ENCODE peak calls at places on chromosome 20, in six cellular contexts. N is H9, C is astrocyte, O is sigmoid colon, I is MM.1S, J is NB4. A is an unnamed sample.

GRCh38 chr20:5688431-5688972 is 61.7 kb upstream of the SHLD1 start:
- DNase-seq in N (no peak), C (no peak), O (no peak), I (no peak), J (peak), A (peak)

GRCh38 chr20:37356961-37357371 is 11.0 kb downstream of the SRC start:
- DNase-seq in N (no peak), C (no peak), O (peak), I (no peak), J (peak), A (no peak)

GRCh38 chr20:60365063-60365640 is 406.9 kb downstream of the CDH26 start:
- DNase-seq in N (peak), C (no peak), O (no peak), I (no peak), J (peak), A (no peak)

GRCh38 chr20:50191566-50192363 is 1.1 kb downstream of the CEBPB start:
- DNase-seq in N (peak), C (peak), O (peak), I (peak), J (peak), A (no peak)

GRCh38 chr20:36538026-36538764 is 3.1 kb upstream of the MYL9 start:
- DNase-seq in N (no peak), C (peak), O (peak), I (no peak), J (no peak), A (no peak)

GRCh38 chr20:56788671-56789610 is 159.8 kb downstream of the TFAP2C start:
- DNase-seq in N (no peak), C (no peak), O (no peak), I (no peak), J (no peak), A (no peak)

GRCh38 chr20:43389839-43390626 is 67.7 kb upstream of the SRSF6 start:
- DNase-seq in N (peak), C (no peak), O (no peak), I (no peak), J (peak), A (no peak)

GRCh38 chr20:50855498-50856474 is 60.9 kb downstream of the BCAS4 start:
- DNase-seq in N (peak), C (no peak), O (no peak), I (no peak), J (no peak), A (no peak)

GRCh38 chr20:25848222-25848621 is 151.6 kb upstream of the ZNF337 start:
- DNase-seq in N (no peak), C (no peak), O (peak), I (no peak), J (no peak), A (peak)

GRCh38 chr20:64079273-64080012 is at the start of gene RGS19:
- DNase-seq in N (peak), C (peak), O (peak), I (peak), J (peak), A (peak)

GRCh38 chr20:36632487-36633284 is 13.3 kb downstream of the SLA2 start:
- DNase-seq in N (peak), C (no peak), O (no peak), I (no peak), J (peak), A (no peak)

GRCh38 chr20:10171864-10172751 is 46.5 kb upstream of the SNAP25 start:
- DNase-seq in N (peak), C (peak), O (peak), I (no peak), J (peak), A (peak)

GRCh38 chr20:19975901-19976300 is 41.3 kb upstream of the NAA20 start:
- DNase-seq in N (no peak), C (peak), O (no peak), I (no peak), J (no peak), A (no peak)

GRCh38 chr20:56412949-56413348 is 889 bp downstream of the CASS4 start:
- DNase-seq in N (no peak), C (no peak), O (no peak), I (no peak), J (no peak), A (no peak)

GRCh38 chr20:49631856-49632418 is 64.0 kb upstream of the PTGIS start:
- DNase-seq in N (peak), C (no peak), O (no peak), I (no peak), J (no peak), A (no peak)

DNA sequence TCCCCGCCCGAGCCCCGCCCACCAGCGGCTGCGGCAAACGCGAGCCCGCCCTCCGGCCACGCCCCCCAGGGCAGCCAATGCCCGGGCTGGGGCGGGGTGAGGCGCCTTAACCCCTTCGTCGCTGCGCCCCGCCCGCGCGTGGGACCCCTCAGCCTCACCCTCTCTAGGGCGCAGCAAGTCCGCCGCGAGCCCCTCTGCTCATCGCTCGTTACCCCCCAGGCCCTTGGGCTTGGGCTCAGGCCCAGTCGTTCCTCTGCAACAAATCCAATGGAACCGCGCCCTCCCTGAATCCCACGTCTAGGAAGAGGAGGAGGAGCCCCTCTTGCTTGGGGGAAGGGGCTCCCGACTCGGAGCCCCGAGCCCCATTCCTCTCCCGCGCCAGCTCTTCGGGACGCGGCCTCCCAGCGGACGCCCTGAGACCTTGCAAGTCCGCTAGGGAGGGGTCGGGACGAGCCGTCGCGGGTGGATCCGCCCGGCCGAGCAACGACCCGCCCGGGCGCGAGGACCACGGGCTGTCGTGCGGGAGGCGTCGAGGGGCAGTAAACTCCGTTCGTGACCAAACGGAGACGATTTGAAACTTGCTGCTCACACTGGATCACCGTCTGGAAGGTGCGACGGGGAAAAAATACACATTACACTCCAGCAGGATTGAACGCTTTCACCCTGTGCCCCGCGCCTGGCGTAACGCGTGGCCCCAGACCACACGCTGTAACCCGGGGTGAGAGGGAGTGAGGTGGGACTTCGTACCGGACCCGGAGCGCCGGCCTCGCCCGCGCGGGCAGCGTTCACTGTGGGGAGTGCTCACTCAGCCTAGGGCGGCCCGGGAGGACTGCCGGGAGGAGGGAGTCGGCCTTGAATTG is 463 bp upstream of the LZTS3 start:
- DNase-seq in N (peak), C (peak), O (peak), I (peak), J (peak), A (peak)
- TF ChIP-seq CTCF in N (peak), C (no peak), O (peak), I (peak), J (no peak), A (peak)

GRCh38 chr20:40970218-40970617 is 58.4 kb upstream of the TOP1 start:
- DNase-seq in N (peak), C (no peak), O (peak), I (no peak), J (no peak), A (no peak)
- TF ChIP-seq CTCF in N (peak), C (no peak), O (no peak), I (no peak), J (no peak), A (no peak)

GRCh38 chr20:3622411-3622810 is 40.8 kb downstream of the GFRA4 start:
- DNase-seq in N (no peak), C (no peak), O (no peak), I (no peak), J (no peak), A (no peak)

GRCh38 chr20:3616250-3616649 is 46.9 kb downstream of the GFRA4 start:
- DNase-seq in N (peak), C (peak), O (no peak), I (no peak), J (no peak), A (no peak)

DNA sequence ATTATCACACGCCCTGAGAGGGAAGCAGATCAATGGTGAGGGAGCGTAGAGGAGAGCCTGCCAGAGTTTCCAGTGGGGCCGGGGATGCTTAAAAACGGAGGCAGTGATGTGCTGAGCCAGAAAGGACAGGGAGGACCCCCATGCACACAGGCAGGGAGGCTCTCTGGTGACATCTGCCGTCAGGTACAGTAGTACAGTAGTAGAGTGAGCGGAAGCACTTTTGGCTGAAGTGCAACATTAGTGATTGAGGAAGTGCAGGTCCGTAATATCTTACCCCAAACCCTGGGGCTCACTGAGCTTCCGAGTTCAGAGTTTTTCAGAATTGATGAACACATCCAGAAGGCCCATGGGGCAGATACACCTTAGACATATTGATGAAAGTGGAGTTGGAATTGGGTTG is 42.1 kb downstream of the GFRA4 start:
- DNase-seq in N (peak), C (no peak), O (no peak), I (no peak), J (no peak), A (no peak)
- TF ChIP-seq CTCF in N (peak), C (no peak), O (no peak), I (no peak), J (no peak), A (no peak)

GRCh38 chr20:24783631-24784492 is 165.2 kb upstream of the CST7 start:
- DNase-seq in N (peak), C (no peak), O (peak), I (peak), J (peak), A (no peak)
- TF ChIP-seq CTCF in N (peak), C (no peak), O (no peak), I (peak), J (peak), A (no peak)

GRCh38 chr20:62197801-62198200 is 15.0 kb downstream of the MTG2 start:
- DNase-seq in N (no peak), C (no peak), O (no peak), I (no peak), J (no peak), A (no peak)
- TF ChIP-seq CTCF in N (no peak), C (no peak), O (no peak), I (no peak), J (no peak), A (no peak)

GRCh38 chr20:52746190-52746589 is 226.0 kb upstream of the TSHZ2 start:
- DNase-seq in N (peak), C (no peak), O (no peak), I (no peak), J (no peak), A (no peak)

GRCh38 chr20:52746768-52747167 is 225.4 kb upstream of the TSHZ2 start:
- DNase-seq in N (no peak), C (no peak), O (no peak), I (no peak), J (no peak), A (no peak)

GRCh38 chr20:52748235-52748950 is 223.8 kb upstream of the TSHZ2 start:
- DNase-seq in N (no peak), C (no peak), O (peak), I (no peak), J (no peak), A (no peak)

GRCh38 chr20:52749020-52749419 is 223.1 kb upstream of the TSHZ2 start:
- DNase-seq in N (no peak), C (no peak), O (no peak), I (no peak), J (no peak), A (no peak)

GRCh38 chr20:52747736-52748135 is 224.4 kb upstream of the TSHZ2 start:
- DNase-seq in N (peak), C (peak), O (no peak), I (peak), J (no peak), A (no peak)
- TF ChIP-seq CTCF in N (peak), C (no peak), O (no peak), I (peak), J (no peak), A (no peak)

GRCh38 chr20:45343445-45343866 is 4.8 kb downstream of the SDC4 start:
- DNase-seq in N (no peak), C (no peak), O (no peak), I (no peak), J (no peak), A (no peak)

GRCh38 chr20:45345104-45345936 is 2.9 kb downstream of the SDC4 start:
- DNase-seq in N (no peak), C (no peak), O (no peak), I (no peak), J (no peak), A (no peak)

GRCh38 chr20:45341939-45342862 is 6.0 kb downstream of the SDC4 start:
- DNase-seq in N (peak), C (peak), O (peak), I (no peak), J (no peak), A (no peak)

GRCh38 chr20:45342863-45343444 is 5.3 kb downstream of the SDC4 start:
- DNase-seq in N (no peak), C (no peak), O (no peak), I (no peak), J (no peak), A (no peak)

GRCh38 chr20:45343867-45344721 is 4.1 kb downstream of the SDC4 start:
- DNase-seq in N (peak), C (peak), O (peak), I (no peak), J (peak), A (peak)
- TF ChIP-seq CTCF in N (no peak), C (no peak), O (no peak), I (no peak), J (no peak), A (no peak)

GRCh38 chr20:21365771-21366170 is 31.6 kb downstream of the NKX2-4 start:
- DNase-seq in N (no peak), C (no peak), O (no peak), I (no peak), J (no peak), A (no peak)
- TF ChIP-seq CTCF in N (no peak), C (no peak), O (no peak), I (no peak), J (no peak), A (no peak)

DNA sequence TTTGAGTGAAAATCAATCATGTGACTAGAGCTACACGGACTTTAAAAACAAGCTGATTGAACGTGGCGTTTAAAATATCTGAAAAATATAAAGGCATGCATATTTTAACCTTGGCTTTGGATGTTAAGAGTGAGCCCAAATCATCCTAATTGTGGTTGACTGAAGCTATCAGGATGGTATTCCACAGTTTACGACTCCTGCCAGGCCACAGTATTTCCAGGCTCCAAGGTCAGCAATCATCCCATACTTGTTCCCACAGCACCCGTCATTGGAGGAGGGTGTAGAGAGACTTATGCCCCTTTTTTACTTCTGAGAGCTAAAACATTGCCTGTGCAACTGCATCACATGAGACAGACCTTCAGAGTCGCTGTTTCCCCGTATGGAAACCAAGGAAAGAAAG is 43.2 kb upstream of the TMX4 start:
- DNase-seq in N (no peak), C (peak), O (no peak), I (no peak), J (no peak), A (no peak)
- TF ChIP-seq CTCF in N (no peak), C (no peak), O (no peak), I (no peak), J (no peak), A (no peak)